ENCODE peak calls at places on chromosomes 1 and 21, in five cellular contexts. H is mammary epithelial cell, J is PC-9, I is HCT116, L is K562. Q is an unnamed sample. For H3K36me3, the result is how much of the 10 kb centered on the place peaks cover.

GRCh38 chr1:193479187-193479586 is 292.8 kb upstream of the B3GALT2 start:
- DNase-seq in H (no peak), J (no peak), I (no peak), L (no peak), Q (no peak)

GRCh38 chr1:111730282-111730681 is 8.9 kb downstream of the INKA2 start:
- DNase-seq in H (no peak), J (no peak), I (no peak), L (no peak), Q (no peak)

GRCh38 chr1:65486613-65487012 is 66.1 kb downstream of the LEPR start:
- DNase-seq in H (no peak), J (no peak), I (no peak), L (no peak), Q (no peak)

GRCh38 chr1:27773732-27774445 is 870 bp downstream of the STX12 start:
- DNase-seq in H (peak), J (no peak), I (no peak), L (no peak), Q (no peak)

GRCh38 chr1:21077085-21077484 is 99.6 kb downstream of the EIF4G3 start:
- DNase-seq in H (peak), J (no peak), I (no peak), L (no peak), Q (no peak)

GRCh38 chr1:1616045-1616821 is 933 bp downstream of the MIB2 start:
- DNase-seq in H (peak), J (no peak), I (no peak), L (peak), Q (peak)

GRCh38 chr1:228860911-228861829 is 125.9 kb downstream of the RHOU start:
- DNase-seq in H (peak), J (peak), I (peak), L (no peak), Q (no peak)

GRCh38 chr1:176691251-176692228 is 228.6 kb downstream of the PAPPA2 start:
- DNase-seq in H (peak), J (peak), I (peak), L (peak), Q (peak)

GRCh38 chr1:78492376-78492950 is 1.7 kb downstream of the PTGFR start:
- DNase-seq in H (no peak), J (no peak), I (no peak), L (no peak), Q (no peak)

GRCh38 chr1:192628406-192629057 is 7.4 kb upstream of the RGS13 start:
- DNase-seq in H (no peak), J (no peak), I (no peak), L (no peak), Q (no peak)

GRCh38 chr1:18229620-18230019 is 122.0 kb downstream of the IGSF21 start:
- DNase-seq in H (no peak), J (no peak), I (no peak), L (no peak), Q (no peak)

GRCh38 chr1:160429125-160429551 is 28.8 kb downstream of the VANGL2 start:
- DNase-seq in H (no peak), J (no peak), I (no peak), L (no peak), Q (no peak)

GRCh38 chr1:85494957-85495266 is 30.0 kb upstream of the DDAH1 start:
- DNase-seq in H (peak), J (peak), I (peak), L (no peak), Q (peak)

GRCh38 chr1:179781962-179782361 is 38.9 kb downstream of the FAM163A start:
- DNase-seq in H (no peak), J (no peak), I (no peak), L (no peak), Q (no peak)

GRCh38 chr1:66323958-66324357 is 210.0 kb upstream of the SGIP1 start:
- DNase-seq in H (no peak), J (no peak), I (no peak), L (no peak), Q (no peak)

GRCh38 chr1:23194119-23194984 is 22.9 kb downstream of the HTR1D start:
- DNase-seq in H (peak), J (peak), I (no peak), L (no peak), Q (peak)

GRCh38 chr1:119090250-119090649 is 50.2 kb downstream of the WARS2 start:
- DNase-seq in H (no peak), J (no peak), I (no peak), L (no peak), Q (no peak)

GRCh38 chr1:112708489-112708888 is 1.6 kb upstream of the RHOC start:
- DNase-seq in H (no peak), J (no peak), I (no peak), L (peak), Q (no peak)

GRCh38 chr1:12157366-12158231 is 9.2 kb upstream of the TNFRSF1B start:
- DNase-seq in H (no peak), J (peak), I (no peak), L (no peak), Q (no peak)

GRCh38 chr21:34579411-34579810 is 35.5 kb downstream of the RCAN1 start:
- DNase-seq in H (peak), J (peak), I (no peak), L (no peak), Q (no peak)

GRCh38 chr1:46757256-46757955 is 38.5 kb upstream of the EFCAB14 start:
- DNase-seq in H (peak), J (peak), I (no peak), L (no peak), Q (peak)

GRCh38 chr1:237000191-237000590 is 4.0 kb downstream of the MT1HL1 start:
- DNase-seq in H (no peak), J (no peak), I (no peak), L (no peak), Q (no peak)

GRCh38 chr1:211613108-211613947 is 34.4 kb upstream of the SLC30A1 start:
- DNase-seq in H (peak), J (peak), I (no peak), L (peak), Q (no peak)

GRCh38 chr1:156493154-156493631 is 7.4 kb downstream of the MEF2D start:
- DNase-seq in H (no peak), J (no peak), I (no peak), L (no peak), Q (peak)

GRCh38 chr1:165235777-165236285 is 120.7 kb downstream of the LMX1A start:
- DNase-seq in H (no peak), J (no peak), I (no peak), L (no peak), Q (peak)

GRCh38 chr1:30525980-30526651 is 197.3 kb downstream of the MATN1 start:
- DNase-seq in H (peak), J (peak), I (peak), L (no peak), Q (no peak)

GRCh38 chr1:240739754-240740153 is 127.8 kb upstream of the GREM2 start:
- DNase-seq in H (no peak), J (no peak), I (no peak), L (no peak), Q (no peak)

GRCh38 chr1:90402893-90403849 is 313.9 kb downstream of the BARHL2 start:
- DNase-seq in H (peak), J (peak), I (peak), L (no peak), Q (peak)

GRCh38 chr1:215360786-215361185 is 206.3 kb upstream of the KCTD3 start:
- DNase-seq in H (no peak), J (no peak), I (no peak), L (no peak), Q (no peak)

GRCh38 chr1:203440780-203441179 is 34.8 kb upstream of the PRELP start:
- DNase-seq in H (peak), J (no peak), I (no peak), L (no peak), Q (peak)

GRCh38 chr1:80929868-80930508 is 870.7 kb upstream of the ADGRL2 start:
- DNase-seq in H (no peak), J (no peak), I (no peak), L (no peak), Q (no peak)

GRCh38 chr1:184621262-184621661 is 133.4 kb downstream of the EDEM3 start:
- DNase-seq in H (no peak), J (no peak), I (no peak), L (no peak), Q (no peak)

GRCh38 chr1:79745928-79746327 is 739.4 kb upstream of the ADGRL4 start:
- DNase-seq in H (peak), J (peak), I (no peak), L (no peak), Q (no peak)

GRCh38 chr21:46256501-46256994 is 28.0 kb upstream of the LSS start:
- DNase-seq in H (no peak), J (no peak), I (no peak), L (no peak), Q (no peak)

GRCh38 chr1:37561794-37562132 is 5.0 kb downstream of the DNALI1 start:
- DNase-seq in H (no peak), J (no peak), I (peak), L (peak), Q (peak)

GRCh38 chr1:112737573-112737972 is 22.4 kb upstream of the PPM1J start:
- DNase-seq in H (no peak), J (no peak), I (no peak), L (no peak), Q (no peak)

GRCh38 chr21:17636711-17637110 is 24.0 kb upstream of the BTG3 start:
- DNase-seq in H (no peak), J (no peak), I (no peak), L (no peak), Q (no peak)

GRCh38 chr1:100982783-100983182 is 42.8 kb downstream of the DPH5 start:
- DNase-seq in H (no peak), J (no peak), I (no peak), L (no peak), Q (no peak)

GRCh38 chr1:100989306-100990077 is 36.1 kb downstream of the DPH5 start:
- DNase-seq in H (peak), J (no peak), I (no peak), L (no peak), Q (no peak)

GRCh38 chr1:100988121-100988520 is 37.5 kb downstream of the DPH5 start:
- DNase-seq in H (no peak), J (no peak), I (no peak), L (no peak), Q (no peak)
- H3K36me3 ChIP-seq in H (under half), J (under half), I (under half), L (half or more), Q (under half)

GRCh38 chr1:168086438-168086837 is 50.3 kb downstream of the GPR161 start:
- DNase-seq in H (no peak), J (no peak), I (no peak), L (no peak), Q (no peak)
- H3K27ac ChIP-seq in H (no peak), J (no peak), I (no peak), L (no peak), Q (no peak)

DNA sequence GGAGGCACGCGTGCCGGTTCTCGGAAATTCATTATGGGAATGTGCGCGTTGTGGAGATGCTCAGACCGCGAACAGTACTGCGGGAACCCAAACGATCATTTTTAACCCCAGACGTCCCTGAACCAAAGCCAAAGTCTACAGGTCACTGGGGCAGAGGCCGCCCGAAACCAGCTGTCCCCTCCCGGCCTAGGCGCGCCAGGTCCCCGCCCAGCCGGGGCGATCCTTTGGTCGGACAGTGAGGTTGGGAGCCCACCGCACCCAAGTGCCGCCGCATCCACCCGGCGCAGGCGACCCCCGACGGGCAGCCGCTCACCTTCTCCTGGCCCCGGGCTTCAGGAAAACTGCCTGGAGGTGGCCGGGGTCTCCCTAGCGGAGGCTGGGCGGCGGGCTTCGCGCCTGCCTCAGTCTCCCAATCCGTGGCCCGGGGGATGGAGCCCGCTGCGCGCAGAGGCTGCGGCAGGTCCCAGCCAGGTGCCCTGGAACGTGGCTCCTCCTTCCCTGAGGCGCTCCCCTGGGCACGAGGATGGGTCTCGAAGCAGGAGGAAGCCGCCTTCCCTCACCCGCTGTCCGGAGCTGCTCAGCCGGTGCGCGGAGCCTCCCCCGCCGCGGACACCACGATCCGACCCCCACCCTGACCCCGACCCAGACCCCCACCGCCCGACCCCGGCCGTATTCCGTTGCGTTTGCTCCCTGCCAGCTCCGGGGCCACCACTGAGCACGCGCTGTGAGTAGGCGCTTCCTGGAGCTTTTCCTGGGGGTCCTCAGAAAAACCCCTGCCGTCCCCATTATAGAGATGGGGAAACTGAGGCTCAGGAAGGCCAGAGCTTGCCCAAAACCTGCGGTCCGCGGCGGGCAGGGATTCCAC is 8.1 kb upstream of the SLX9 start:
- DNase-seq in H (no peak), J (no peak), I (no peak), L (no peak), Q (no peak)
- TF ChIP-seq EZH2 in H (no peak), J (no peak), I (no peak), L (no peak), Q (peak)

DNA sequence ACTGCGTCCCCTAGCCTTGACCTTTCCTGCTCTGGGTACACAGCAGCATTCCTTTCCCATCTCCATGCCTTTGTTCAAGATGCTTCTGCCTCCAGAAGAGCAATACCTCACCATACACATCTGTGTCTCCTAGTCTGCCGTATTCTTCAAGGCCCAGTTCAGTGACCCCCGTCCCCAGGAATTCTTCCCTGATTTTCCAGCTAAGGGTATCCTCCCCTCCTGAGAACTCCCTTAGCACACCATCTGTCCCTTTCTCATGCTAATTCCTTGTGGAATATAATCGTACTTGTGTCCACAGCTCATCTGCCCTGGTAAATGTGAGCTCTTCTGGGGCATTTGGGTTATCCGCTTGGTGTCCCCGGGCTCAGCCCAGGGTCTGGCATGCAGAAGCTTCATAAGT is 40.9 kb downstream of the BEND5 start:
- DNase-seq in H (no peak), J (no peak), I (no peak), L (no peak), Q (peak)
- H3K36me3 ChIP-seq in H (under half), J (under half), I (under half), L (under half), Q (under half)

GRCh38 chr21:33314096-33314495 is 10.7 kb upstream of the IFNAR1 start:
- DNase-seq in H (peak), J (no peak), I (no peak), L (no peak), Q (no peak)
- H3K27ac ChIP-seq in H (no peak), J (no peak), I (no peak), L (no peak), Q (no peak)

DNA sequence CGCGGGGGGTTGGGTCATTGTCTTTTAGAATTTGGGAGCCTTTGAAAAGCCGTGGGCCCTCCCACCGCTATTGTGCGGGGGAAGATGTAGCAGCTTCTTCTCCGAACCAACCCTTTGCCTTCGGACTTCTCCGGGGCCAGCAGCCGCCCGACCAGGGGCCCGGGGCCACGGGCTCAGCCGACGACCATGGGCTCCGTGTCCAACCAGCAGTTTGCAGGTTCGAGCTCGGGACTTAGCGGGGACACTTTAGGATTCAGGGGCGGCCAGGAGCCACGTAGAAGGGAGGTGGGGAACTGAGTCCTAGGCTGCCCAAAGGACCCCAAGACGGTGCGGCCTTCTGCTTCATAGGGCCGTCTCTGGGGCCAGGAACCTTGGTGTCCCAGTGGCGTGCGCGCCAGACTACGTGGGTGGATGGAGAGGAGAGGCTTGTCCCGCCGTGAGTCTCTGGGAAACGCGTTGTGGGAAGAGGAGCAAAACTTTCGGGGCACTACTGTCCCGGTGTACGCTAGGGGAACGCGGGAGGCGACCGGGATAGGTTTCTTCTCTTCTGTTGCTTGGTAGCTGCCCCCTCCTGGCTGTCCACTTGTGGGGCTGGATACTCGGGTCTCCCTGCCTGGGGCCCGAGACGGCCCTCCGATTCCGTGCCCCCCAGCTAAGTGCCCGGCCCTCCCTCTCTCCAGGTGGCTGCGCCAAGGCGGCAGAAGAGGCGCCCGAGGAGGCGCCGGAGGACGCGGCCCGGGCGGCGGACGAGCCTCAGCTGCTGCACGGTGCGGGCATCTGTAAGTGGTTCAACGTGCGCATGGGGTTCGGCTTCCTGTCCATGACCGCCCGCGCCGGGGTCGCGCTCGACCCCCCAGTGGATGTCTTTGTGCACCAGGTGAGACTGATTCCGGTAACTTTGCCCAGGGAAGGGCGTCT is at the start of gene LIN28A:
- DNase-seq in H (no peak), J (no peak), I (no peak), L (no peak), Q (peak)
- TF ChIP-seq EZH2 in H (peak), J (no peak), I (no peak), L (no peak), Q (no peak)

DNA sequence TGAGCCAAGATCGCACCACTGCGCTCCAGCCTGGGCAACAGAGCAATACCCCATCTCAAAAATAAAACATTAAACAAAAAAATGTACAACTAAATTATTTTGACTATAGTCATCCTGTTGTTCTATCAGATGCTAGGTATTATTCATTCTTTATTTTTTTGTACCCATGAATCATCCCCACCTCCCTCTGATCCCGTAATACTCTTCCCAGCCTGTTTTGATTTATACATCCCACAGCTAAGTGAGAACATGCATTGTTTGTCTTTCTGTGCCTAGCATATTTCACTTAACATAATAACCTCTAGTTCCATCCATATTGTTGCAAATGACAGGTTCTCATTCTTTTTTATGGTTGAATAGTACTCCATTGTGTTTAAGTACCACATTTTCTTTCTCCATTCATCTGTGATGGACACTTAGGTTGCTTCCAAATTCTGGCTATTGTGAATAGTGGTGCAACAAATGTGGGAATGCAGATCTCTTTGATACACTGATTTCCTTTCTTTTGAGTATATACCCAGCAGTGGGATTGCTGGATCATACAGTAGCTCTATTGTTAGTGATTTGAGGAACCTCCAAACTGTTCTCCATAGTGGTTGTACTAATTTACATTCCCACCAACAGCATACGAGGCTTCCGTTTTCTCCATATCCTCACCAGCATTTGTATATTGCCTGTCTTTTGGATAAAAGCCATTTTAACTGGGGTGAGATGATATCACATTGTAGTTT is 84.4 kb downstream of the MACF1 start:
- DNase-seq in H (peak), J (no peak), I (no peak), L (no peak), Q (no peak)
- H3K36me3 ChIP-seq in H (half or more), J (under half), I (under half), L (half or more), Q (under half)

GRCh38 chr1:60989745-60990718 is 92.3 kb upstream of the NFIA start:
- DNase-seq in H (peak), J (no peak), I (no peak), L (no peak), Q (no peak)
- H3K27ac ChIP-seq in H (no peak), J (no peak), I (no peak), L (no peak), Q (no peak)

Q was measured in neural progenitor cell.